ENCODE peak calls at places on chromosomes 2 and 18, in six cellular contexts. Q, B, P, Y, J and U are unnamed samples.

GRCh38 chr2:45069711-45070664 is 60.7 kb upstream of the SIX2 start:
- DNase-seq in Q (peak), B (no peak), P (no peak), Y (no peak), J (no peak), U (no peak)

GRCh38 chr2:12451726-12452125 is 265.0 kb upstream of the TRIB2 start:
- DNase-seq in Q (no peak), B (no peak), P (no peak), Y (no peak), J (no peak), U (no peak)

GRCh38 chr2:170571612-170572011 is 143.5 kb upstream of the SP5 start:
- DNase-seq in Q (no peak), B (no peak), P (no peak), Y (no peak), J (no peak), U (no peak)

GRCh38 chr18:78926243-78926615 is 53.4 kb upstream of the SALL3 start:
- DNase-seq in Q (no peak), B (no peak), P (no peak), Y (no peak), J (no peak), U (no peak)

GRCh38 chr2:208006833-208007232 is 18.5 kb downstream of the PLEKHM3 start:
- DNase-seq in Q (no peak), B (no peak), P (no peak), Y (no peak), J (no peak), U (no peak)

GRCh38 chr2:102801098-102801718 is 39.4 kb downstream of the TMEM182 start:
- DNase-seq in Q (no peak), B (no peak), P (no peak), Y (no peak), J (no peak), U (no peak)

GRCh38 chr2:175476374-175476773 is 294.9 kb upstream of the ATP5MC3 start:
- DNase-seq in Q (no peak), B (no peak), P (no peak), Y (no peak), J (no peak), U (no peak)

GRCh38 chr18:13243363-13243762 is 24.8 kb downstream of the LDLRAD4 start:
- DNase-seq in Q (no peak), B (no peak), P (no peak), Y (no peak), J (no peak), U (no peak)

GRCh38 chr2:2940061-2940460 is 437.6 kb downstream of the EIPR1 start:
- DNase-seq in Q (no peak), B (no peak), P (no peak), Y (no peak), J (no peak), U (no peak)

GRCh38 chr2:45169339-45170190 is 160.3 kb upstream of the SIX2 start:
- DNase-seq in Q (no peak), B (no peak), P (peak), Y (no peak), J (peak), U (peak)

GRCh38 chr18:48767090-48767670 is 183.6 kb downstream of the SMAD7 start:
- DNase-seq in Q (peak), B (no peak), P (no peak), Y (peak), J (no peak), U (no peak)

GRCh38 chr18:23196119-23197004 is 61.1 kb downstream of the CABLES1 start:
- DNase-seq in Q (no peak), B (no peak), P (no peak), Y (no peak), J (no peak), U (no peak)

GRCh38 chr2:240964221-240964853 is 34.1 kb upstream of the SNED1 start:
- DNase-seq in Q (no peak), B (no peak), P (no peak), Y (peak), J (no peak), U (no peak)